ENCODE peak calls at places on chromosome 19, in five cellular contexts. O, X, S, T and Q are unnamed samples.

GRCh38 chr19:38047641-38048040 is 140.6 kb downstream of the SIPA1L3 start:
- DNase-seq in S (no peak), O (no peak), T (no peak), X (no peak), Q (no peak)

GRCh38 chr19:17565611-17566010 is 10.2 kb downstream of the COLGALT1 start:
- DNase-seq in S (no peak), X (no peak), O (no peak), T (no peak), Q (no peak)

GRCh38 chr19:12969292-12969988 is at the start of gene DAND5:
- DNase-seq in S (no peak), X (no peak), T (peak; percentile 64), O (peak; percentile 69), Q (no peak)

GRCh38 chr19:12953456-12954149 is 3.4 kb downstream of the GADD45GIP1 start:
- DNase-seq in S (no peak), T (no peak), X (no peak), O (no peak), Q (no peak)

GRCh38 chr19:3683405-3683865 is 16.8 kb downstream of the PIP5K1C start:
- DNase-seq in T (no peak), S (no peak), X (no peak), O (no peak), Q (no peak)

GRCh38 chr19:27780367-27781065 is 1432.4 kb downstream of the UQCRFS1 start:
- DNase-seq in O (no peak), S (no peak), X (no peak), T (no peak), Q (peak; percentile 49)

GRCh38 chr19:49812997-49813861 is at the start of gene FUZ:
- DNase-seq in T (peak; percentile 95), S (peak; percentile 99), X (peak; percentile 94), O (peak; percentile 97), Q (peak; percentile 99)

GRCh38 chr19:10189631-10190425 is 4.9 kb downstream of the DNMT1 start:
- DNase-seq in S (peak; percentile 10), O (no peak), X (no peak), T (no peak), Q (no peak)

GRCh38 chr19:39334444-39334976 is 1.3 kb downstream of the GMFG start:
- DNase-seq in T (no peak), O (no peak), S (no peak), X (no peak), Q (no peak)

GRCh38 chr19:44344255-44344654 is 12.2 kb downstream of the ZNF112 start:
- DNase-seq in S (no peak), O (no peak), T (no peak), X (no peak), Q (no peak)

GRCh38 chr19:35712910-35713845 is 4.6 kb upstream of the KMT2B start:
- DNase-seq in O (no peak), S (no peak), T (no peak), X (no peak), Q (no peak)

GRCh38 chr19:3608750-3609322 is 2.2 kb upstream of the TBXA2R start:
- DNase-seq in T (no peak), X (no peak), O (no peak), S (no peak), Q (no peak)

GRCh38 chr19:42547927-42548326 is 19.6 kb upstream of the CEACAM1 start:
- DNase-seq in X (no peak), S (no peak), O (no peak), T (no peak), Q (no peak)

GRCh38 chr19:5718579-5719273 is 1.2 kb downstream of the LONP1 start:
- DNase-seq in S (peak; percentile 92), X (peak; percentile 66), T (no peak), O (no peak), Q (no peak)

GRCh38 chr19:9958451-9958850 is 22.1 kb upstream of the OLFM2 start:
- DNase-seq in T (no peak), O (no peak), S (peak; percentile 85), X (peak; percentile 66), Q (no peak)

GRCh38 chr19:6590458-6591319 is at the start of gene CD70:
- DNase-seq in T (no peak), S (no peak), X (peak; percentile 66), O (peak; percentile 67), Q (no peak)

GRCh38 chr19:37975596-37976515 is 68.8 kb downstream of the SIPA1L3 start:
- DNase-seq in T (peak; percentile 26), O (no peak), S (no peak), X (no peak), Q (no peak)

GRCh38 chr19:4896372-4896771 is 6.3 kb downstream of the ARRDC5 start:
- DNase-seq in T (no peak), S (peak; percentile 38), O (no peak), X (peak; percentile 44), Q (no peak)

GRCh38 chr19:16303755-16304154 is 20.9 kb upstream of the KLF2 start:
- DNase-seq in O (no peak), S (no peak), X (no peak), T (no peak), Q (no peak)

GRCh38 chr19:44164327-44164672 is 600 bp upstream of the ZNF226 start:
- DNase-seq in S (no peak), T (no peak), O (no peak), X (no peak), Q (no peak)

GRCh38 chr19:17796013-17796837 is 1.3 kb downstream of the B3GNT3 start:
- DNase-seq in S (no peak), O (no peak), X (peak; percentile 24), T (no peak), Q (no peak)

GRCh38 chr19:55519461-55520311 is 17.2 kb downstream of the SBK2 start:
- DNase-seq in T (no peak), X (peak; percentile 77), S (peak; percentile 70), O (no peak), Q (no peak)

GRCh38 chr19:5031231-5032100 is 62.6 kb downstream of the KDM4B start:
- DNase-seq in S (peak; percentile 67), X (peak; percentile 48), O (peak; percentile 91), T (peak; percentile 93), Q (peak; percentile 86)

GRCh38 chr19:3140667-3141038 is 4.8 kb downstream of the GNA15 start:
- DNase-seq in T (no peak), X (no peak), O (no peak), S (no peak), Q (no peak)

GRCh38 chr19:38452430-38453366 is 19.2 kb downstream of the RYR1 start:
- DNase-seq in S (no peak), X (no peak), O (no peak), T (no peak), Q (no peak)

GRCh38 chr19:28715157-28715556 is 497.8 kb downstream of the UQCRFS1 start:
- DNase-seq in O (no peak), S (no peak), T (no peak), X (peak; percentile 1), Q (no peak)

GRCh38 chr19:16726916-16727315 is 7.3 kb downstream of the NWD1 start:
- DNase-seq in X (no peak), O (no peak), S (no peak), T (no peak), Q (no peak)

GRCh38 chr19:17107546-17108452 is 32.2 kb downstream of the MYO9B start:
- DNase-seq in S (peak; percentile 97), T (peak; percentile 72), X (peak; percentile 98), O (peak; percentile 89), Q (peak; percentile 98)

GRCh38 chr19:8239528-8240273 is 30.5 kb downstream of the CERS4 start:
- DNase-seq in X (no peak), T (no peak), S (no peak), O (no peak), Q (no peak)
- H3K27ac ChIP-seq in X (no peak overlapping the region), T (peak overlapping the region; percentile 91), S (no peak overlapping the region), O (peak overlapping the region; percentile 89), Q (peak overlapping the region; percentile 76)

GRCh38 chr19:40907968-40908735 is 26.1 kb upstream of the CYP2A7 start:
- DNase-seq in T (no peak), X (no peak), S (no peak), O (no peak), Q (no peak)
- H3K4me3 ChIP-seq in T (no peak overlapping the region), X (no peak overlapping the region), S (no peak overlapping the region), O (no peak overlapping the region), Q (peak overlapping the region; percentile 41)

GRCh38 chr19:45745606-45746005 is 12.4 kb downstream of the MEIOSIN start:
- DNase-seq in X (no peak), O (no peak), S (no peak), T (no peak), Q (no peak)

GRCh38 chr19:45746866-45747265 is 13.6 kb downstream of the MEIOSIN start:
- DNase-seq in O (no peak), S (no peak), X (no peak), T (no peak), Q (no peak)

GRCh38 chr19:45739498-45740439 is 6.5 kb downstream of the MEIOSIN start:
- DNase-seq in T (no peak), S (no peak), O (no peak), X (no peak), Q (no peak)

GRCh38 chr19:45747513-45747912 is 14.3 kb downstream of the MEIOSIN start:
- DNase-seq in X (no peak), O (no peak), S (no peak), T (no peak), Q (no peak)

GRCh38 chr19:45742969-45743368 is 9.7 kb downstream of the MEIOSIN start:
- DNase-seq in O (no peak), S (no peak), T (no peak), X (no peak), Q (no peak)
- H3K27ac ChIP-seq in O (no peak overlapping the region), S (no peak overlapping the region), T (no peak overlapping the region), X (no peak overlapping the region), Q (no peak overlapping the region)

GRCh38 chr19:2116507-2116906 is 19.8 kb downstream of the IZUMO4 start:
- DNase-seq in X (no peak), T (no peak), S (no peak), O (no peak), Q (no peak)
- H3K4me3 ChIP-seq in X (no peak overlapping the region), T (no peak overlapping the region), S (no peak overlapping the region), O (no peak overlapping the region), Q (no peak overlapping the region)

GRCh38 chr19:19205416-19206410 is 2.5 kb upstream of the NR2C2AP start:
- DNase-seq in X (no peak), O (no peak), T (peak; percentile 51), S (no peak), Q (no peak)

GRCh38 chr19:19202707-19203011 is 555 bp downstream of the NR2C2AP start:
- DNase-seq in O (no peak), S (no peak), X (peak; percentile 18), T (no peak), Q (no peak)

GRCh38 chr19:19204181-19204580 is 967 bp upstream of the NR2C2AP start:
- DNase-seq in S (no peak), X (no peak), T (no peak), O (no peak), Q (no peak)

GRCh38 chr19:19203012-19203856 is at the start of gene NR2C2AP:
- DNase-seq in T (peak; percentile 93), O (peak; percentile 95), S (peak; percentile 91), X (peak; percentile 89), Q (peak; percentile 93)

GRCh38 chr19:19201697-19202630 is 1.2 kb downstream of the NR2C2AP start:
- DNase-seq in S (no peak), T (no peak), X (no peak), O (no peak), Q (no peak)
- H3K27ac ChIP-seq in S (no peak overlapping the region), T (no peak overlapping the region), X (peak overlapping the region; percentile 87), O (peak overlapping the region; percentile 80), Q (no peak overlapping the region)